ENCODE peak calls at places on chromosomes 3 and 15, in seven cellular contexts. J, O, S, K, Z, C and X are unnamed samples.

GRCh38 chr3:136778865-136779264 is 26.7 kb upstream of the STAG1 start:
- DNase-seq in Z (no peak), S (no peak), C (no peak), O (peak), K (peak), J (peak), X (peak)

GRCh38 chr3:17908399-17909191 is 166.2 kb upstream of the TBC1D5 start:
- DNase-seq in K (no peak), O (no peak), S (no peak), Z (no peak), J (no peak), C (no peak), X (no peak)

GRCh38 chr3:45819543-45819942 is 22.4 kb downstream of the LZTFL1 start:
- DNase-seq in O (no peak), S (no peak), C (no peak), Z (no peak), J (no peak), K (no peak), X (peak)

GRCh38 chr3:49715611-49716121 is 3.8 kb downstream of the AMIGO3 start:
- DNase-seq in O (no peak), K (no peak), Z (peak), S (no peak), C (no peak), J (no peak), X (peak)

GRCh38 chr3:58029842-58030584 is 21.8 kb downstream of the FLNB start:
- DNase-seq in Z (no peak), K (no peak), O (no peak), S (no peak), C (no peak), J (no peak), X (no peak)

GRCh38 chr15:57259511-57260143 is 116.7 kb upstream of the CGNL1 start:
- DNase-seq in O (no peak), C (no peak), S (no peak), J (no peak), K (no peak), Z (no peak), X (no peak)

GRCh38 chr3:54891540-54891897 is 36.3 kb downstream of the LRTM1 start:
- DNase-seq in Z (peak), J (peak), K (peak), S (peak), O (peak), C (no peak), X (peak)

GRCh38 chr3:163813935-163814334 is 1264.4 kb downstream of the SI start:
- DNase-seq in O (no peak), Z (no peak), S (no peak), C (no peak), K (no peak), J (no peak), X (no peak)

GRCh38 chr3:15337963-15338362 is 5.6 kb upstream of the SH3BP5 start:
- DNase-seq in K (no peak), J (no peak), Z (no peak), S (no peak), C (no peak), O (no peak), X (no peak)

GRCh38 chr3:81302045-81302444 is 459.4 kb downstream of the GBE1 start:
- DNase-seq in O (peak), J (peak), C (no peak), S (peak), Z (no peak), K (peak), X (peak)

GRCh38 chr3:182740710-182741109 is 52.6 kb upstream of the ATP11B start:
- DNase-seq in J (no peak), C (no peak), S (no peak), O (no peak), K (no peak), Z (no peak), X (peak)

GRCh38 chr3:69161587-69162196 is 39.3 kb upstream of the LMOD3 start:
- DNase-seq in J (peak), O (peak), C (peak), Z (no peak), S (peak), K (peak), X (peak)

GRCh38 chr3:131749826-131750225 is 247.1 kb upstream of the MRPL3 start:
- DNase-seq in Z (no peak), K (no peak), J (no peak), O (no peak), S (no peak), C (no peak), X (no peak)

GRCh38 chr3:153614563-153614962 is 452.5 kb downstream of the RAP2B start:
- DNase-seq in S (no peak), K (no peak), C (no peak), J (peak), Z (no peak), O (peak), X (peak)

GRCh38 chr3:84998545-84998944 is 39.8 kb downstream of the CADM2 start:
- DNase-seq in O (no peak), Z (no peak), S (no peak), J (no peak), K (no peak), C (no peak), X (no peak)

GRCh38 chr3:42493126-42493797 is 9.2 kb upstream of the VIPR1 start:
- DNase-seq in Z (peak), O (no peak), S (no peak), J (no peak), K (no peak), C (no peak), X (no peak)

GRCh38 chr3:139975592-139976360 is 40.8 kb downstream of the CLSTN2 start:
- DNase-seq in K (no peak), C (no peak), J (no peak), S (no peak), O (peak), Z (no peak), X (peak)

GRCh38 chr3:23494967-23495366 is 291.8 kb downstream of the UBE2E2 start:
- DNase-seq in C (no peak), S (no peak), Z (no peak), K (no peak), J (no peak), O (no peak), X (no peak)

GRCh38 chr3:197478746-197479668 is 76.8 kb downstream of the BDH1 start:
- DNase-seq in J (no peak), C (no peak), S (no peak), K (peak), O (no peak), Z (no peak), X (no peak)

GRCh38 chr3:160577551-160578195 is 12.3 kb upstream of the KPNA4 start:
- DNase-seq in Z (no peak), K (no peak), S (no peak), O (peak), C (no peak), J (no peak), X (no peak)

GRCh38 chr15:67095834-67096366 is 30.5 kb downstream of the SMAD3 start:
- DNase-seq in C (no peak), Z (peak), S (no peak), O (no peak), K (no peak), J (no peak), X (no peak)

GRCh38 chr3:88038561-88038960 is 20.2 kb downstream of the CGGBP1 start:
- DNase-seq in Z (no peak), J (no peak), O (peak), C (no peak), K (peak), S (no peak), X (no peak)

GRCh38 chr15:85872125-85872524 is 77.4 kb upstream of the KLHL25 start:
- DNase-seq in O (no peak), C (no peak), S (no peak), K (no peak), Z (no peak), J (no peak), X (no peak)

GRCh38 chr15:56353740-56354139 is 11.5 kb upstream of the TEX9 start:
- DNase-seq in J (no peak), C (no peak), K (peak), Z (no peak), S (no peak), O (no peak), X (no peak)